ENCODE peak calls at places on chromosome 12, in four cellular contexts. One of them, this sample, is unnamed.
A peak's percentile ranks its signal among the peaks of the same experiment; 100 is the strongest.

GRCh38 chr12:49055978-49056754 is 4.4 kb downstream of the KMT2D start:
- DNase-seq in vagina: no peak
- DNase-seq in pancreas: peak; percentile 21
- DNase-seq in ovary: no peak
- DNase-seq in this sample: no peak

GRCh38 chr12:43728117-43728516 is 30.5 kb downstream of the PUS7L start:
- DNase-seq in vagina: no peak
- DNase-seq in pancreas: no peak
- DNase-seq in ovary: no peak
- DNase-seq in this sample: no peak

GRCh38 chr12:10528150-10528953 is 22.7 kb downstream of the EIF2S3B start:
- DNase-seq in vagina: no peak
- DNase-seq in pancreas: no peak
- DNase-seq in ovary: no peak
- DNase-seq in this sample: no peak

GRCh38 chr12:117020536-117021220 is 78.5 kb downstream of the TESC start:
- DNase-seq in vagina: no peak
- DNase-seq in pancreas: no peak
- DNase-seq in ovary: no peak
- DNase-seq in this sample: no peak

GRCh38 chr12:107565551-107565950 is 120.0 kb upstream of the PWP1 start:
- DNase-seq in vagina: no peak
- DNase-seq in pancreas: no peak
- DNase-seq in ovary: no peak
- DNase-seq in this sample: no peak

GRCh38 chr12:57845478-57846284 is 848 bp downstream of the CTDSP2 start:
- DNase-seq in vagina: no peak
- DNase-seq in pancreas: peak; percentile 94
- DNase-seq in ovary: peak; percentile 82
- DNase-seq in this sample: no peak

GRCh38 chr12:78403136-78403535 is 461.4 kb upstream of the SYT1 start:
- DNase-seq in vagina: no peak
- DNase-seq in pancreas: no peak
- DNase-seq in ovary: no peak
- DNase-seq in this sample: no peak

GRCh38 chr12:19411234-19412221 is 27.8 kb upstream of the AEBP2 start:
- DNase-seq in vagina: no peak
- DNase-seq in pancreas: no peak
- DNase-seq in ovary: no peak
- DNase-seq in this sample: no peak

GRCh38 chr12:6615802-6616201 is 8.6 kb upstream of the CHD4 start:
- DNase-seq in vagina: no peak
- DNase-seq in pancreas: no peak
- DNase-seq in ovary: no peak
- DNase-seq in this sample: no peak

GRCh38 chr12:132840536-132840935 is 11.9 kb upstream of the GOLGA3 start:
- DNase-seq in vagina: no peak
- DNase-seq in pancreas: no peak
- DNase-seq in ovary: no peak
- DNase-seq in this sample: no peak

GRCh38 chr12:118017926-118018325 is 1.4 kb downstream of the RFC5 start:
- DNase-seq in vagina: no peak
- DNase-seq in pancreas: no peak
- DNase-seq in ovary: no peak
- DNase-seq in this sample: no peak

GRCh38 chr12:3035815-3036702 is 41.1 kb upstream of the TSPAN9 start:
- DNase-seq in vagina: no peak
- DNase-seq in pancreas: no peak
- DNase-seq in ovary: no peak
- DNase-seq in this sample: no peak

GRCh38 chr12:19220861-19221466 is 91.4 kb downstream of the PLEKHA5 start:
- DNase-seq in vagina: no peak
- DNase-seq in pancreas: no peak
- DNase-seq in ovary: no peak
- DNase-seq in this sample: no peak

DNA sequence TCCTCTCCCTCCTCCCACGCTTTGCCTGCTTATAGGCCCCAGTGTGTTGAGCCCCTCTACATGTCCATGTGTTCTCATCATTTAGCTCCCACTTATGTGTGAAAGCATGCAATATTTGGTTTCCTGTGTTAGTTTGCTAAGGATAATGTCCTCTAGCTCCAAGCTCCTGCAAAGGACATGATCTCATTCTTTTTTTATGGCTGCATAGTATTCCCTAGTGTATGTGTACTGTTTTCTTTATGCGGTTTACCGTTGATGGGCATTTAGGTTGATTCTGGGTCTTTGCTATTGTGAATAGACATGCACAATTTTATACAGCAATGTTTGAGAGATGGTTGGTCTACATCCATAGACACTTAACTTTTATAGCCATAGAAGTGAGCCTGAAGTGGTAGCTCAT is 5.1 kb downstream of the RESF1 start:
- DNase-seq in vagina: no peak
- DNase-seq in pancreas: no peak
- DNase-seq in ovary: no peak
- DNase-seq in this sample: no peak
- H3K4me1 ChIP-seq in vagina: peaks cover 71% of the 10 kb centered on the region
- H3K4me1 ChIP-seq in pancreas: peaks cover 17% of the 10 kb centered on the region
- H3K4me1 ChIP-seq in ovary: peaks cover 16% of the 10 kb centered on the region
- H3K4me1 ChIP-seq in this sample: peaks cover 11% of the 10 kb centered on the region

DNA sequence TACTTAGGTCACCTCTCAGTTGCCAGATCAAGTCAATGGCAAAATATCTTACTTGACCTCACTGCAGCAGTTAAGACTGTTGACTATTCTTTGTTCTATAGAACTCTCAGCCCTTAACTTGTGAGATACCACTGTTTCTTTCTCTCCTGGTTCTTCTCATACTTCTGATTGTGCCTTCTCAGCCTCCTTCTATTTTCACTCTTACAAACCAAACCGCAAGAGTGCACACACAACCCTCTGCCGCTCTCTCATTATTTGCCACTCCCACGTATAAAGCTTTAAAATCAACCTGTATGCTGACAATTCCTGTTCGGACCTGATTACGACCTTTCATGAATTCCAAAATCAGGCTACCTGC is 4.5 kb downstream of the E2F7 start:
- DNase-seq in vagina: no peak
- DNase-seq in pancreas: no peak
- DNase-seq in ovary: no peak
- DNase-seq in this sample: no peak
- H3K4me1 ChIP-seq in vagina: peaks cover 9% of the 10 kb centered on the region
- H3K4me1 ChIP-seq in pancreas: no peaks in the 10 kb centered on the region
- H3K4me1 ChIP-seq in ovary: no peaks in the 10 kb centered on the region
- H3K4me1 ChIP-seq in this sample: peaks cover 8% of the 10 kb centered on the region

GRCh38 chr12:46942579-46942978 is 116.8 kb upstream of the SLC38A4 start:
- DNase-seq in vagina: no peak
- DNase-seq in pancreas: no peak
- DNase-seq in ovary: no peak
- DNase-seq in this sample: no peak
- H3K4me1 ChIP-seq in vagina: no peaks in the 10 kb centered on the region
- H3K4me1 ChIP-seq in pancreas: no peaks in the 10 kb centered on the region
- H3K4me1 ChIP-seq in ovary: no peaks in the 10 kb centered on the region
- H3K4me1 ChIP-seq in this sample: no peaks in the 10 kb centered on the region

DNA sequence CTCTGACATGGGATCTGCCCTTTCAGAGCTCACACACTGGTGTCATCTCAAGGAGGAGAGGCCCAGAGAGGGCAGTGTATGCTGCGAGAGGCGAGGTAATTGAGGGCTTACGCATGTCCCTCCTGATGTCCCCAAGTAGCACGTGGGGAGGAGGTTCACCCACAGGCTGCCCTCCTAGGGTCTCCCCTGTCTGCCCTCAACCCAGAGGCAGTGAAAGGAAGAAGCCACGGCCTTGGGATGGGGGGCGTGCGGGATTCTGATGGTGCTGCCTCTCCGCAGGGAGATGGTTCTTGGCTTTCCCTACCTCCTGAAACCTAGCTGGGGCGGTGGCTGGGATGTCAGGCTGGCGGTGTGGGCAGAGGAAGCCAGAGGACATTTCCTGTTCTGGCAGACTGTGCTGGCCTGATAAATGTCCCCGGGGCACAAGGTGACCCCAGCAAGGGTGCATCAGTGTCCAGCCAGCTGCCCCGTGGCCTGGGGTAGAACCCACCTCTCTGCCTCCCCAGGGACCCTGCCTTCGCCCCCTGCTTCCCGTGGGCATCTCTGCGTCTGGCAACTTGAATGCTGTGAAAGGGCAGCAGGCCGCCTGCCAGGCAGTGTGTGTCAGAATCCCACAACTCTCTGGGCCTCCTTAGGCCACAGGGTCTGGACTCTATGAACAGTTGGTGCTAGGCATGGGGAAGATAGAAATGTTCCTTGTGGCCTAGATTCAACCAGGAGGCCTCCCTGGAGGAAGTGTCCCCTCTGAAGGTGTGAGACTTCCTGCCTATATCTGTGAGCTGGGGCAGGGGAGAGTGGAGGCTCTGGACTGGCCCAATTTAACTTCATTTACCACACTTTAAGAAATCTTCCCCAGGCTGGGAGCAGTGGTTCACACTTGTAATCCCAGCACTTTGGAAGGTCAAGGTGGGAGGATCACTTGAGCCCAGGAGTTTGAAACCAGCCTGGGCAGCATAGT is 4.8 kb downstream of the SH2B3 start:
- DNase-seq in vagina: no peak
- DNase-seq in pancreas: no peak
- DNase-seq in ovary: no peak
- DNase-seq in this sample: no peak
- H3K4me1 ChIP-seq in vagina: peaks cover 79% of the 10 kb centered on the region
- H3K4me1 ChIP-seq in pancreas: peaks cover 4% of the 10 kb centered on the region
- H3K4me1 ChIP-seq in ovary: peaks cover 14% of the 10 kb centered on the region
- H3K4me1 ChIP-seq in this sample: peaks cover 30% of the 10 kb centered on the region

GRCh38 chr12:22413592-22413991 is 79.1 kb upstream of the ST8SIA1 start:
- DNase-seq in vagina: no peak
- DNase-seq in pancreas: no peak
- DNase-seq in ovary: no peak
- DNase-seq in this sample: no peak

GRCh38 chr12:22412581-22412980 is 78.1 kb upstream of the ST8SIA1 start:
- DNase-seq in vagina: no peak
- DNase-seq in pancreas: no peak
- DNase-seq in ovary: no peak
- DNase-seq in this sample: no peak

GRCh38 chr12:22408605-22409004 is 74.1 kb upstream of the ST8SIA1 start:
- DNase-seq in vagina: no peak
- DNase-seq in pancreas: no peak
- DNase-seq in ovary: no peak
- DNase-seq in this sample: no peak

GRCh38 chr12:22409071-22409951 is 74.8 kb upstream of the ST8SIA1 start:
- DNase-seq in vagina: no peak
- DNase-seq in pancreas: no peak
- DNase-seq in ovary: no peak
- DNase-seq in this sample: no peak

DNA sequence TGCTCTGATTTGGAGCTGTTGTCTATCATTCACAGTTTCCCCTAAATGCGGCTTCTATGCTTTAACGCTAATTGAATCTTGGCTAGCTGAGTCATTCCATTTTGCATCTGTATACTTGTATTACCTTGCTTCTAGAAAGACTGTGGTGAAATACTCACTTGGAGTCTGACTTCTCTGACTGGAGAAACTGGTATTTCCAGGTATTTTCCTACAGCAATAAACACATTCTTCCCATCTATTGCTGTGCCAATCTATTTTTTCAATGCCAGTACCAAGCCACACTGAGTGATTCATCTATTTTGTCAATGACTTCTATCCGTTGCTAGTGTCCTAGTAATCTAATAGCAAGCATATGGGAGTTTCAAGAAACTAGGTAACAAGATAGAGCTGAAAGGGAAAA is 76.0 kb upstream of the ST8SIA1 start:
- DNase-seq in vagina: no peak
- DNase-seq in pancreas: no peak
- DNase-seq in ovary: no peak
- DNase-seq in this sample: no peak
- H3K4me1 ChIP-seq in vagina: peaks cover 21% of the 10 kb centered on the region
- H3K4me1 ChIP-seq in pancreas: peaks cover 10% of the 10 kb centered on the region
- H3K4me1 ChIP-seq in ovary: peaks cover 4% of the 10 kb centered on the region
- H3K4me1 ChIP-seq in this sample: no peaks in the 10 kb centered on the region

DNA sequence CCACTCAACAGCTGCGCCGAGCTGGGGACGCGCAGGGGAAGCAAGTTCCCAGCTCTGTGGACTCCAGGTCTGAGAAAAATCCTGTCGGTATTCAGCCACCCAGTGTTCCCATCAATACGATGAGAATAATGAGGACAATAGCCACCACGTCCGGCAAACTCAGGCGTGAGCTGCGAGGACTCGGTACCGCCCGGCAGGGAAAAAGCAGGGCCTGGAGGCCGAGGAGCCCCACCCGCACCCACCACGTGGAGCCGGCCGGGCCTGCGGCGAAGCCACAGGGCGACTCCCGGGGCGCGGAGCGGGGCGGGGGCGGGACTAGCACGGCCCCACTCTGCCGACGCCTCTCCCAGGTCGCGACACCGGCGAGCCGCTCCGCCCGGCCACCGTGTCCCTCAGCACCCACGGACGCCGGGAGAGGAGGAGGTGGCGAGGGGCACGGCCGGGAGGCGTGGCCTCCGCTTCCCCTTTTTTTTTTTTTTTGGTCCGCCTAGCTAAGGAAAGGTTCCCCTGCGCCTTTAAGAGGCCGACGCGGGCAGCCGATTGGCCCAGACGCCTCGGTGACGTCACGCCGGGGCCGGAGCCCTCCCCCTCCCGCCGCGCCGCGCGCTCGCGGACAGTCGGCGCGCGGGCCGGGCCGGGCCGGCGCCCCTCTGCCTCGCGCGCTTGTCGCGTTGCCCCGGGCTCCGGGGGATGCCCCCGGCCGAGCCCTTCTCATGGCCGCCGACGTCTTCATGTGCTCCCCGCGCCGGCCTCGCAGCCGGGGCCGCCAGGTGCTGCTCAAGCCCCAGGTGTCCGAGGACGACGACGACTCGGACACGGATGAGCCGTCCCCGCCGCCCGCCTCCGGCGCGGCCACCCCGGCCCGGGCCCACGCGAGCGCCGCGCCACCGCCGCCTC is at the start of gene MLXIP:
- DNase-seq in vagina: no peak
- DNase-seq in pancreas: peak; percentile 98
- DNase-seq in ovary: peak; percentile 95
- DNase-seq in this sample: peak; percentile 84
- H3K4me1 ChIP-seq in vagina: peaks cover 51% of the 10 kb centered on the region
- H3K4me1 ChIP-seq in pancreas: peaks cover 10% of the 10 kb centered on the region
- H3K4me1 ChIP-seq in ovary: peaks cover 8% of the 10 kb centered on the region
- H3K4me1 ChIP-seq in this sample: peaks cover 11% of the 10 kb centered on the region

This sample was measured in neuronal stem cell.